ENCODE peak calls at places on chromosomes 3 and 15, in nine cellular contexts. W, J, I, K, O, D, H, A and Q are unnamed samples.

GRCh38 chr3:2714856-2715255 is 395.3 kb downstream of the IL5RA start:
- DNase-seq in J (no peak), H (no peak), I (no peak), A (no peak), K (no peak), O (no peak), W (no peak), D (no peak), Q (no peak)

GRCh38 chr3:105691633-105692032 is 177.2 kb downstream of the CBLB start:
- DNase-seq in D (no peak), W (no peak), H (no peak), J (no peak), A (no peak), O (no peak), I (no peak), K (no peak), Q (no peak)

GRCh38 chr3:189598530-189598929 is 32.7 kb upstream of the TP63 start:
- DNase-seq in H (no peak), D (no peak), J (no peak), A (no peak), I (no peak), O (no peak), K (no peak), W (no peak), Q (no peak)

GRCh38 chr3:152474585-152474984 is 205.9 kb downstream of the MBNL1 start:
- DNase-seq in H (no peak), O (no peak), A (peak), W (no peak), I (peak), J (no peak), D (peak), K (peak), Q (peak)

GRCh38 chr3:29922990-29923746 is 642.3 kb downstream of the RBMS3 start:
- DNase-seq in K (no peak), W (no peak), D (peak), J (peak), O (no peak), A (no peak), H (no peak), I (no peak), Q (peak)

GRCh38 chr15:85649372-85649771 is 145.4 kb downstream of the KLHL25 start:
- DNase-seq in D (peak), W (no peak), K (no peak), J (no peak), H (no peak), I (peak), O (no peak), A (peak), Q (no peak)

GRCh38 chr15:58748787-58749531 is 548 bp downstream of the ADAM10 start:
- DNase-seq in I (peak), O (peak), D (no peak), K (peak), H (peak), W (peak), A (peak), J (no peak), Q (peak)

GRCh38 chr3:102688556-102688930 is 253.7 kb downstream of the ZPLD1 start:
- DNase-seq in W (no peak), A (no peak), O (no peak), D (no peak), I (no peak), H (no peak), J (no peak), K (no peak), Q (no peak)

GRCh38 chr3:143848707-143849106 is 439 bp upstream of the SLC9A9 start:
- DNase-seq in D (no peak), K (no peak), J (no peak), H (no peak), I (no peak), O (no peak), A (no peak), W (no peak), Q (no peak)

DNA sequence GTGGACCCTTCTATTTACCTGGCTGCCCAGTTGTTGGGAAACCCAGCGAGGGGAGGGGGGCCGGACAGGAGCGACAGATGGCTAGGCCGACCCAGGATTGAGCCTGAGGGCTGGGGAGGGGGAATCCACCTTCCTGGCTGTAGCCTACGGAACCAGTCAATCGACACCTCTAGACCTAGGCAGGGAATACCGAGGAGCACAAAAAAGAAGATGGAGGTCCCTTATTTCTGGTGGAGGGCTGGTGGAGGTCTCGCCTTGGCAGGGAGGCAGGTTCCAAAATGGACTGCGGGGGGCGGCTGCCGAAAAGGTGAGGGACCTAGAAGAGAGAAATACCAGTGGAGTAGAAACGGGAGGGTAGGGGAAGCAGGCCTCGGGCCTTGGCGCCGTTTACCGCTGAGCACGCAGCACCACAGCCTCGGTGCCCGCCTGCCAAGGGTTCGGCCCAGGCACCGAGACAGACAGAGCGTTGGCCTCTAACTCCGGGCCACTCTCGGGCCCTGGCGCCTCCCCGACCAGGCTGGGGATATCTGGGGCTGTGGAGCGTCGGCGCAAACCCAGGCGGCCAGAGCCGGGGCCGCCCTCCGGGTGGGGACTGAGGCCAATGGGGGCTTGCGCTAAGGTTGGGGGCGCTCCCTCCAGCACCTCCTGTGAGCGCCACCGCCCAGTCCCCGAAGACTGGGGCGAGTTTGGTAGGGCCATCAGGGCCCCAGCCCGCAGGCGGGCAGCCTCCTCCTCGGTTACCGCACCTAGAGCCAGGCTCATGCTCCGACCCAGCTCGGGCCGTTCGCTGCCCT is 1.6 kb downstream of the ANKRD63 start:
- DNase-seq in A (no peak), K (no peak), I (no peak), W (no peak), H (no peak), J (no peak), D (no peak), O (no peak), Q (no peak)
- H3K4me3 ChIP-seq in A (no peak), K (no peak), I (peak), W (no peak), H (peak), J (peak), D (no peak), O (no peak), Q (peak)

GRCh38 chr3:23867400-23867799 is 49.4 kb downstream of the NKIRAS1 start:
- DNase-seq in J (no peak), I (no peak), K (no peak), D (no peak), H (no peak), A (no peak), O (no peak), W (no peak), Q (no peak)

GRCh38 chr3:23865595-23866396 is 51.0 kb downstream of the NKIRAS1 start:
- DNase-seq in K (peak), J (peak), D (peak), O (no peak), W (no peak), I (peak), A (no peak), H (no peak), Q (peak)

GRCh38 chr3:23861689-23862088 is 55.1 kb downstream of the NKIRAS1 start:
- DNase-seq in J (no peak), O (no peak), I (no peak), A (no peak), D (no peak), W (no peak), H (no peak), K (no peak), Q (no peak)

GRCh38 chr3:23863060-23863459 is 53.7 kb downstream of the NKIRAS1 start:
- DNase-seq in A (no peak), K (no peak), W (no peak), J (no peak), D (peak), H (no peak), O (no peak), I (no peak), Q (no peak)

GRCh38 chr3:23864954-23865353 is 51.8 kb downstream of the NKIRAS1 start:
- DNase-seq in I (peak), H (no peak), J (no peak), W (peak), D (no peak), O (no peak), K (no peak), A (no peak), Q (no peak)
- H3K27ac ChIP-seq in I (peak), H (no peak), J (no peak), W (no peak), D (no peak), O (no peak), K (peak), A (no peak), Q (no peak)

DNA sequence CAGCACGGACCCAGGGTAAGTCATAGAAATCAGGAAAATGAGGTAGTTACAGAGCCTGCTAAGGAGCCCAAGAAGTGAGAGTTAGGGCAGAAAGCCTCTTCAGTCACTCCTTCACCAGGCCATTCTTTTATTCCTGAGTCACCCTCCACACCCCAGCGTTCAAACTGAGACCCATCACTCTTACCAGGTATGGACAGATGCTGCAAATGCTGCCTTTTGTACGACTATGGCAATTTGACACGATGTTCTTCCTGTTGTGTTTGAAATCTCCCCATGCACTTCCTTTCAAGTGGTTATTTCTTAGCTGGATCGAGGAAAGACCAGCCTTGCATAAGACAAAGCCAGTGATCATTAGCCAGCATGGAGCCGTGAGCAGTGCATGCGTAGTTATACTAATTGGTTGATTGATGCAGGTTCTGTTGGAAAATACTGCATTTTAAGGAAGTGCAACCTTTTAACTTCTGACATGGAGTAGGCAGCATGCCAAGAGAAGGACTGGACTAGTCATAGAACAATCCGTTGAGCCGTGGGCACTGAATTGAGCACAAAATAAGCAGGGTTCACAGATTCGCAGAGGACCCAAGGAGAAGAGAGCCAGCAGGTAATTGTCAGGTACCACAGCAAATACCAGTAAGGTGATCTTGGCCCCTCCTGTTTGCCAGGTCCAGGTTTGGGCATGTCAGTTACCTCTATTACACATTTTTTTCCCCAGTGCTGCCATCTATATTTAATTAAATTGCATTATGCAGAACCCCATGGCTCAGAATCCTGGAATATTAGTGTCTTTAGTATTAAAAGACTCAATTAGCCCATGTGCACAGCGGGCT is 28.9 kb upstream of the BCL6 start:
- DNase-seq in I (no peak), H (no peak), W (no peak), D (no peak), J (no peak), O (no peak), K (no peak), A (no peak), Q (no peak)
- H3K4me3 ChIP-seq in I (no peak), H (no peak), W (no peak), D (no peak), J (no peak), O (no peak), K (no peak), A (no peak), Q (no peak)

DNA sequence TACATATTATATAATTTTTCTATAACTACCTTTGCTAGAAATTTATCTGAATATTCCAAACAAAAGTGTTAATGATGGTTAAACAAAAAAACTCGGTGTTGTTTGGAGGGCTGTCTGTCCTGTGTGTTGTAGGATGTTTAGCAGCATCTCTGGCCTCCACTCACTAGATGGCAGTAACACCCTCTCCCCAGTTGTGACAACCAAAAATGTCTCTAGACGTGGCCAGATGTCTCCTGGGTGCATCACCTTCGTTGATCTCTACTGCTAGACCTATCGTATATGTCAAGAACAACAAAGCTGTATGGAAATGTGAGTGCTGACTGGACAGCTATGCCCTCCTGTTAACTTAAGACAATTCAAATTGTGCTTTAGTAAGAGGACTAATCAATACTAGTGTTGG is 14.1 kb downstream of the ANKRD34C start:
- DNase-seq in O (no peak), D (no peak), H (no peak), K (peak), I (no peak), W (no peak), A (no peak), J (no peak), Q (no peak)
- H3K27ac ChIP-seq in O (no peak), D (no peak), H (no peak), K (no peak), I (no peak), W (no peak), A (no peak), J (no peak), Q (no peak)

GRCh38 chr3:18747383-18747782 is 322.2 kb upstream of the SATB1 start:
- DNase-seq in I (no peak), D (no peak), J (no peak), K (no peak), H (no peak), A (no peak), O (peak), W (no peak), Q (peak)
- H3K4me3 ChIP-seq in I (no peak), D (no peak), J (no peak), K (no peak), H (no peak), A (no peak), O (no peak), W (no peak), Q (no peak)